ENCODE peak calls at places on chromosomes 3 and 15, in ten cellular contexts. N, X, Q, K, J, B, H, G, L and Z are unnamed samples.

GRCh38 chr3:77873599-77873998 is 833.7 kb downstream of the ROBO2 start:
- DNase-seq in N (no peak), X (no peak), Q (no peak), K (no peak), J (no peak), B (no peak), H (no peak), G (no peak), L (no peak), Z (no peak)

GRCh38 chr3:63842127-63842526 is 21.5 kb downstream of the THOC7 start:
- DNase-seq in N (no peak), X (no peak), Q (no peak), K (no peak), J (no peak), B (no peak), H (no peak), G (no peak), L (no peak), Z (no peak)

GRCh38 chr15:50227076-50227475 is 38.5 kb downstream of the HDC start:
- DNase-seq in N (peak), X (no peak), Q (no peak), K (no peak), J (no peak), B (peak), H (no peak), G (peak), L (peak), Z (no peak)

GRCh38 chr3:100045696-100046095 is 68.6 kb downstream of the FILIP1L start:
- DNase-seq in N (peak), X (peak), Q (peak), K (no peak), J (no peak), B (peak), H (no peak), G (peak), L (peak), Z (peak)

GRCh38 chr3:107264888-107265287 is 112.4 kb upstream of the CCDC54 start:
- DNase-seq in N (no peak), X (no peak), Q (no peak), K (no peak), J (no peak), B (no peak), H (no peak), G (no peak), L (no peak), Z (no peak)

GRCh38 chr3:45943207-45943846 is at the start of gene CXCR6:
- DNase-seq in N (peak), X (no peak), Q (no peak), K (no peak), J (no peak), B (peak), H (no peak), G (no peak), L (peak), Z (no peak)

GRCh38 chr3:107309312-107309711 is 67.9 kb upstream of the CCDC54 start:
- DNase-seq in N (no peak), X (no peak), Q (no peak), K (no peak), J (no peak), B (no peak), H (no peak), G (no peak), L (no peak), Z (no peak)

GRCh38 chr15:68511073-68511991 is 67.5 kb upstream of the CORO2B start:
- DNase-seq in N (peak), X (no peak), Q (no peak), K (no peak), J (no peak), B (peak), H (no peak), G (peak), L (peak), Z (no peak)

GRCh38 chr3:183698318-183698731 is 728 bp downstream of the YEATS2 start:
- DNase-seq in N (peak), X (no peak), Q (no peak), K (no peak), J (peak), B (peak), H (peak), G (no peak), L (peak), Z (peak)

GRCh38 chr15:43905755-43906154 is 79.0 kb downstream of the WDR76 start:
- DNase-seq in N (no peak), X (no peak), Q (no peak), K (no peak), J (no peak), B (no peak), H (no peak), G (no peak), L (no peak), Z (no peak)

GRCh38 chr15:76809704-76810103 is 95.4 kb downstream of the SCAPER start:
- DNase-seq in N (no peak), X (no peak), Q (no peak), K (no peak), J (no peak), B (no peak), H (no peak), G (no peak), L (no peak), Z (no peak)

GRCh38 chr3:115169808-115170207 is 22.7 kb upstream of the ZBTB20 start:
- DNase-seq in N (peak), X (no peak), Q (no peak), K (no peak), J (no peak), B (no peak), H (no peak), G (no peak), L (no peak), Z (no peak)

GRCh38 chr3:54556630-54557029 is 371.2 kb downstream of the LRTM1 start:
- DNase-seq in N (no peak), X (no peak), Q (no peak), K (no peak), J (no peak), B (no peak), H (no peak), G (no peak), L (no peak), Z (no peak)

GRCh38 chr15:68256675-68257450 is 20.7 kb upstream of the FEM1B start:
- DNase-seq in N (peak), X (peak), Q (no peak), K (no peak), J (no peak), B (peak), H (peak), G (peak), L (peak), Z (peak)

GRCh38 chr3:71724584-71725278 is 471 bp downstream of the EIF4E3 start:
- DNase-seq in N (no peak), X (peak), Q (no peak), K (no peak), J (peak), B (no peak), H (peak), G (no peak), L (no peak), Z (peak)

GRCh38 chr15:52011711-52012144 is 7.3 kb upstream of the MAPK6 start:
- DNase-seq in N (peak), X (no peak), Q (no peak), K (no peak), J (no peak), B (no peak), H (no peak), G (no peak), L (no peak), Z (no peak)

GRCh38 chr15:60363024-60363674 is 34.6 kb downstream of the ANXA2 start:
- DNase-seq in N (no peak), X (no peak), Q (no peak), K (no peak), J (peak), B (no peak), H (no peak), G (no peak), L (no peak), Z (no peak)

GRCh38 chr3:55491296-55491816 is 4.2 kb upstream of the WNT5A start:
- DNase-seq in N (peak), X (no peak), Q (peak), K (no peak), J (no peak), B (peak), H (no peak), G (peak), L (peak), Z (no peak)

GRCh38 chr3:194586839-194587238 is 46.4 kb downstream of the TMEM44 start:
- DNase-seq in N (peak), X (no peak), Q (peak), K (no peak), J (no peak), B (peak), H (no peak), G (no peak), L (peak), Z (no peak)

GRCh38 chr3:24986635-24987034 is 441.4 kb upstream of the RARB start:
- DNase-seq in N (no peak), X (no peak), Q (no peak), K (no peak), J (no peak), B (no peak), H (no peak), G (no peak), L (no peak), Z (no peak)

GRCh38 chr3:75232216-75232615 is 431.9 kb upstream of the FRG2C start:
- DNase-seq in N (no peak), X (no peak), Q (no peak), K (no peak), J (no peak), B (no peak), H (no peak), G (no peak), L (no peak), Z (no peak)

GRCh38 chr3:128313181-128313725 is 153.4 kb downstream of the DNAJB8 start:
- DNase-seq in N (no peak), X (no peak), Q (no peak), K (no peak), J (no peak), B (no peak), H (no peak), G (no peak), L (no peak), Z (no peak)

GRCh38 chr3:185280572-185281365 is 26.9 kb upstream of the EHHADH start:
- DNase-seq in N (peak), X (no peak), Q (peak), K (no peak), J (peak), B (peak), H (peak), G (no peak), L (peak), Z (no peak)

GRCh38 chr15:70008697-70009285 is 88.9 kb downstream of the TLE3 start:
- DNase-seq in N (no peak), X (no peak), Q (no peak), K (no peak), J (no peak), B (no peak), H (no peak), G (no peak), L (no peak), Z (no peak)

GRCh38 chr3:188491276-188491687 is 337.3 kb downstream of the LPP start:
- DNase-seq in N (peak), X (no peak), Q (no peak), K (no peak), J (no peak), B (peak), H (no peak), G (no peak), L (peak), Z (no peak)

DNA sequence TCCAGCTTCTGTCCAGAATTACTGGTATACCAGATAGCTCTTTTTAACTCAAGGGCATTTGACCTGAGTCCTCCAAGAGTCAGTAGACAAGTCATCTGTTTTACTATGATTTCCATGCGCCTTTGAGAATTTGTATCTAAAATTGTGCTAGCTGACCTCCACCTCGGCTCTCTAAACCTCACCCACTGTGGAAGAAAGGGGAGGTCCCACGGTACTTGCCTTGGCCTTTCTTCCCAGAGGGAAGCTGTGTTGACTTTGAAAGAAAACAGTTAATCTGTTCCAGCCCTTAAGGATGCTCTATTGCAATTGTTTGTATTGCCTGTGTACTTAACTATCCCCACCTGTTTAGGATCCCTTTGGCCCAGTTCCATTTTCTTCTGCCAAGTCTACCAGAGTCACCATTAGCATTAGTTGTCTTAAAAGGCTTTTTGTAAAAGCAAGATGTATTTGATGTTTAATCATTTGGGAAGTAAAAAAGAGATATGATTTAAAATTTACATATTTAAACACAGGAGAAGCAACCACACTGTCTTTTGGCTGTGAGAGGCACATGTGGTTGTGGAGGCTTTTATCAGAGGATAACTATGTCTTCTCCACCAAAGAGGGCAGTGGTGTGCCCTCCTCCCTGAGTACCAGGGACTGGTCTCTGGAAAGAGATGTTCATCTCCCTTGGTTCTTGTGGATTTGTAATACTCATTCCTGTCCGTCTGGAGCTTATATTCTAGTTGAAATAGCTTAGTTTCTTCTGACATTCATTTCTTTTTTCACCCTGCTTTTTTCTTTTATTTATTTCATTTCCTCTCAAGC is 88.8 kb downstream of the CRTC3 start:
- DNase-seq in N (no peak), X (no peak), Q (no peak), K (no peak), J (no peak), B (peak), H (no peak), G (no peak), L (no peak), Z (no peak)
- TF ChIP-seq CTCF in N (no peak), X (no peak), Q (peak), K (no peak), J (peak), B (no peak), H (peak), G (peak), L (peak), Z (no peak)

GRCh38 chr15:98649621-98649995 is 1.3 kb downstream of the IGF1R start:
- DNase-seq in N (peak), X (no peak), Q (no peak), K (no peak), J (peak), B (no peak), H (peak), G (no peak), L (no peak), Z (peak)
- TF ChIP-seq CTCF in N (peak), X (no peak), Q (no peak), K (no peak), J (no peak), B (peak), H (no peak), G (peak), L (no peak), Z (no peak)

GRCh38 chr3:173529062-173529711 is 131.6 kb downstream of the NLGN1 start:
- DNase-seq in N (no peak), X (peak), Q (no peak), K (peak), J (peak), B (peak), H (no peak), G (no peak), L (no peak), Z (no peak)
- TF ChIP-seq CTCF in N (peak), X (peak), Q (peak), K (peak), J (peak), B (peak), H (peak), G (peak), L (peak), Z (peak)

GRCh38 chr3:154943981-154944380 is 136.1 kb upstream of the MME start:
- DNase-seq in N (no peak), X (no peak), Q (no peak), K (no peak), J (no peak), B (no peak), H (no peak), G (no peak), L (no peak), Z (no peak)
- TF ChIP-seq CTCF in N (no peak), X (no peak), Q (no peak), K (no peak), J (no peak), B (no peak), H (no peak), G (no peak), L (no peak), Z (no peak)

GRCh38 chr3:31531992-31532586 is 636 bp upstream of the STT3B start:
- DNase-seq in N (peak), X (peak), Q (peak), K (peak), J (peak), B (peak), H (peak), G (peak), L (peak), Z (peak)
- TF ChIP-seq CTCF in N (no peak), X (no peak), Q (no peak), K (no peak), J (no peak), B (no peak), H (no peak), G (no peak), L (peak), Z (peak)

GRCh38 chr15:66862111-66862815 is 160.2 kb downstream of the SMAD6 start:
- DNase-seq in N (no peak), X (no peak), Q (no peak), K (no peak), J (no peak), B (no peak), H (peak), G (no peak), L (peak), Z (no peak)
- TF ChIP-seq CTCF in N (no peak), X (no peak), Q (no peak), K (no peak), J (no peak), B (no peak), H (no peak), G (no peak), L (no peak), Z (no peak)

GRCh38 chr15:83887404-83887803 is 233.5 kb downstream of the ADAMTSL3 start:
- DNase-seq in N (no peak), X (no peak), Q (no peak), K (no peak), J (no peak), B (no peak), H (no peak), G (no peak), L (no peak), Z (no peak)
- TF ChIP-seq CTCF in N (no peak), X (no peak), Q (no peak), K (no peak), J (no peak), B (no peak), H (no peak), G (no peak), L (no peak), Z (no peak)

GRCh38 chr15:25947336-25948080 is 84.4 kb upstream of the ATP10A start:
- DNase-seq in N (peak), X (peak), Q (no peak), K (no peak), J (no peak), B (peak), H (no peak), G (no peak), L (peak), Z (peak)

GRCh38 chr15:25946241-25946786 is 83.2 kb upstream of the ATP10A start:
- DNase-seq in N (no peak), X (peak), Q (no peak), K (no peak), J (no peak), B (no peak), H (no peak), G (no peak), L (no peak), Z (no peak)

GRCh38 chr15:25943831-25944230 is 80.7 kb upstream of the ATP10A start:
- DNase-seq in N (no peak), X (no peak), Q (no peak), K (no peak), J (no peak), B (no peak), H (no peak), G (no peak), L (no peak), Z (no peak)

GRCh38 chr15:25939122-25939521 is 76.0 kb upstream of the ATP10A start:
- DNase-seq in N (no peak), X (no peak), Q (no peak), K (peak), J (no peak), B (no peak), H (no peak), G (no peak), L (no peak), Z (no peak)

DNA sequence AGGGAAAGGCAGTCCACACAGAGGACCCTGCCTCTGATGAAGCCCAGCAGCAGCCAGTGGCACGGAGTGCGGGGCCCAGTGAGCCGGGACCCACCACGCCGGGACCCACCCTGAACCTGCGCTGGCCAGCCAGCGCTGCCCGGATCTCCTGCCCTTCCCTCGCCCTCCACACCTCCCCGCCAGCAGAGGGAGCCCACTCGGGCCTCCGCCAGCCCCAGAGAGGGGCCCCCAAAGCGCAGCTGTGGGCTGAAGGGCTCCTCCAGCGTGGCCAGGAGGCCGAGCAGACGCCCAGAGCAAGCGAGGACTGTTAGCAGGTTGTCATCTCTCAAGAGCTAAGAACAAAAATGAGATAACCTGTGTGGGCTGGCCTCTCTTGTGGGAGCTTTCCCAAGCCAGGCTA is 81.3 kb upstream of the ATP10A start:
- DNase-seq in N (no peak), X (peak), Q (no peak), K (no peak), J (no peak), B (no peak), H (no peak), G (no peak), L (no peak), Z (no peak)
- TF ChIP-seq CTCF in N (no peak), X (no peak), Q (no peak), K (no peak), J (no peak), B (no peak), H (no peak), G (no peak), L (peak), Z (no peak)

GRCh38 chr3:168088106-168088722 is 7.5 kb downstream of the GOLIM4 start:
- DNase-seq in N (no peak), X (peak), Q (no peak), K (peak), J (peak), B (no peak), H (peak), G (no peak), L (no peak), Z (peak)
- TF ChIP-seq CTCF in N (peak), X (peak), Q (peak), K (peak), J (peak), B (no peak), H (no peak), G (peak), L (peak), Z (peak)

GRCh38 chr3:153162513-153163348 is 705 bp downstream of the RAP2B start:
- DNase-seq in N (peak), X (peak), Q (no peak), K (no peak), J (no peak), B (peak), H (no peak), G (no peak), L (no peak), Z (peak)

GRCh38 chr3:153164009-153164550 is 2.1 kb downstream of the RAP2B start:
- DNase-seq in N (peak), X (no peak), Q (no peak), K (no peak), J (no peak), B (no peak), H (no peak), G (no peak), L (no peak), Z (no peak)

GRCh38 chr3:153165211-153165815 is 3.3 kb downstream of the RAP2B start:
- DNase-seq in N (peak), X (no peak), Q (no peak), K (no peak), J (no peak), B (peak), H (no peak), G (no peak), L (no peak), Z (no peak)

GRCh38 chr3:153161714-153162512 is at the start of gene RAP2B:
- DNase-seq in N (peak), X (peak), Q (peak), K (peak), J (peak), B (peak), H (peak), G (peak), L (peak), Z (peak)

GRCh38 chr3:153163349-153164008 is 1.5 kb downstream of the RAP2B start:
- DNase-seq in N (peak), X (no peak), Q (no peak), K (no peak), J (no peak), B (peak), H (no peak), G (no peak), L (no peak), Z (no peak)
- TF ChIP-seq CTCF in N (no peak), X (no peak), Q (no peak), K (no peak), J (no peak), B (no peak), H (no peak), G (no peak), L (peak), Z (no peak)